ENCODE peak calls at places on chromosomes 2 and 18, in five cellular contexts. H is heart right ventricle; M is activated CD4-positive, CD25-positive, alpha-beta regulatory T cell; N is SW480; F is EH. G is an unnamed sample.

GRCh38 chr2:231612199-231613053 is 19.8 kb downstream of the TEX44 start:
- DNase-seq in H (peak; percentile 93), M (peak; percentile 85), N (peak; percentile 84), F (peak; percentile 96), G (peak; percentile 95)

GRCh38 chr2:188292446-188293239 is 969 bp downstream of the GULP1 start:
- DNase-seq in H (peak; percentile 64), M (no peak), N (peak; percentile 67), F (peak; percentile 88), G (peak; percentile 84)

GRCh38 chr18:2538844-2539243 is 32.5 kb downstream of the METTL4 start:
- DNase-seq in H (no peak), M (no peak), N (no peak), F (peak; percentile 73), G (no peak)

GRCh38 chr2:54499666-54500065 is 43.5 kb downstream of the SPTBN1 start:
- DNase-seq in H (peak; percentile 81), M (no peak), N (no peak), F (no peak), G (no peak)

GRCh38 chr2:26095758-26096157 is 61.9 kb downstream of the RAB10 start:
- DNase-seq in H (no peak), M (no peak), N (no peak), F (no peak), G (no peak)

GRCh38 chr2:45836740-45837139 is 185.3 kb downstream of the PRKCE start:
- DNase-seq in H (no peak), M (no peak), N (no peak), F (no peak), G (no peak)

GRCh38 chr2:142951190-142952007 is 73.9 kb downstream of the KYNU start:
- DNase-seq in H (no peak), M (no peak), N (no peak), F (no peak), G (no peak)

GRCh38 chr2:42767899-42768705 is 4.2 kb upstream of the OXER1 start:
- DNase-seq in H (no peak), M (no peak), N (no peak), F (no peak), G (no peak)

GRCh38 chr18:56575819-56576663 is 62.4 kb downstream of the TXNL1 start:
- DNase-seq in H (peak; percentile 56), M (no peak), N (peak; percentile 25), F (peak; percentile 67), G (no peak)

GRCh38 chr2:198662916-198663315 is 794.8 kb downstream of the SATB2 start:
- DNase-seq in H (no peak), M (no peak), N (no peak), F (no peak), G (no peak)

GRCh38 chr2:148527488-148528340 is 116.8 kb upstream of the EPC2 start:
- DNase-seq in H (no peak), M (no peak), N (no peak), F (peak; percentile 9), G (no peak)

GRCh38 chr2:143891879-143892308 is 628.0 kb downstream of the ZEB2 start:
- DNase-seq in H (no peak), M (no peak), N (no peak), F (no peak), G (no peak)